ENCODE peak calls at places on chromosomes 7 and 10, in nine cellular contexts. One of them, this sample, is unnamed.
A peak's percentile ranks its signal among the peaks of the same experiment; 100 is the strongest.

GRCh38 chr10:12703813-12704212 is 297.7 kb downstream of the CCDC3 start:
- DNase-seq in spleen: no peak
- DNase-seq in esophagus muscularis mucosa: no peak
- DNase-seq in HepG2: no peak
- DNase-seq in GM23338: no peak
- DNase-seq in stomach: no peak
- DNase-seq in suprapubic skin: no peak
- DNase-seq in HCT116: no peak
- DNase-seq in K562: no peak
- DNase-seq in this sample: no peak

GRCh38 chr7:107856806-107857540 is 34.0 kb upstream of the DLD start:
- DNase-seq in stomach: no peak
- DNase-seq in K562: no peak
- DNase-seq in esophagus muscularis mucosa: no peak
- DNase-seq in spleen: no peak
- DNase-seq in GM23338: no peak
- DNase-seq in suprapubic skin: no peak
- DNase-seq in HepG2: peak; percentile 67
- DNase-seq in HCT116: no peak
- DNase-seq in this sample: peak; percentile 57

GRCh38 chr10:21943633-21944265 is 59.8 kb downstream of the DNAJC1 start:
- DNase-seq in spleen: no peak
- DNase-seq in stomach: no peak
- DNase-seq in suprapubic skin: no peak
- DNase-seq in HepG2: no peak
- DNase-seq in K562: no peak
- DNase-seq in GM23338: no peak
- DNase-seq in HCT116: no peak
- DNase-seq in esophagus muscularis mucosa: no peak
- DNase-seq in this sample: no peak

GRCh38 chr10:115355162-115355760 is 262.1 kb downstream of the ATRNL1 start:
- DNase-seq in stomach: no peak
- DNase-seq in K562: peak; percentile 10
- DNase-seq in HCT116: peak; percentile 81
- DNase-seq in spleen: no peak
- DNase-seq in GM23338: peak; percentile 92
- DNase-seq in HepG2: peak; percentile 63
- DNase-seq in esophagus muscularis mucosa: no peak
- DNase-seq in suprapubic skin: no peak
- DNase-seq in this sample: peak; percentile 8

GRCh38 chr7:37853468-37853867 is 5.1 kb downstream of the NME8 start:
- DNase-seq in GM23338: peak; percentile 18
- DNase-seq in K562: peak; percentile 31
- DNase-seq in spleen: no peak
- DNase-seq in stomach: no peak
- DNase-seq in suprapubic skin: no peak
- DNase-seq in HepG2: peak; percentile 12
- DNase-seq in esophagus muscularis mucosa: no peak
- DNase-seq in HCT116: peak; percentile 13
- DNase-seq in this sample: no peak

GRCh38 chr7:70614237-70614984 is 517.5 kb upstream of the GALNT17 start:
- DNase-seq in HCT116: no peak
- DNase-seq in stomach: peak; percentile 87
- DNase-seq in suprapubic skin: peak; percentile 71
- DNase-seq in HepG2: no peak
- DNase-seq in esophagus muscularis mucosa: no peak
- DNase-seq in spleen: peak; percentile 81
- DNase-seq in GM23338: peak; percentile 47
- DNase-seq in K562: no peak
- DNase-seq in this sample: peak; percentile 29

GRCh38 chr7:45255187-45255586 is 97.6 kb downstream of the RAMP3 start:
- DNase-seq in stomach: no peak
- DNase-seq in suprapubic skin: no peak
- DNase-seq in HCT116: no peak
- DNase-seq in K562: no peak
- DNase-seq in esophagus muscularis mucosa: peak; percentile 57
- DNase-seq in GM23338: no peak
- DNase-seq in spleen: no peak
- DNase-seq in HepG2: no peak
- DNase-seq in this sample: no peak

GRCh38 chr10:72037811-72038210 is 50.5 kb downstream of the SPOCK2 start:
- DNase-seq in esophagus muscularis mucosa: no peak
- DNase-seq in HepG2: no peak
- DNase-seq in suprapubic skin: no peak
- DNase-seq in K562: no peak
- DNase-seq in spleen: no peak
- DNase-seq in stomach: no peak
- DNase-seq in GM23338: peak; percentile 46
- DNase-seq in HCT116: no peak
- DNase-seq in this sample: no peak

GRCh38 chr10:63672491-63672890 is 151.3 kb downstream of the REEP3 start:
- DNase-seq in HCT116: no peak
- DNase-seq in GM23338: no peak
- DNase-seq in stomach: no peak
- DNase-seq in esophagus muscularis mucosa: no peak
- DNase-seq in spleen: no peak
- DNase-seq in HepG2: no peak
- DNase-seq in suprapubic skin: no peak
- DNase-seq in K562: no peak
- DNase-seq in this sample: no peak

GRCh38 chr7:57789130-57789529 is 339.2 kb downstream of the ZNF716 start:
- DNase-seq in stomach: no peak
- DNase-seq in spleen: no peak
- DNase-seq in K562: no peak
- DNase-seq in HCT116: no peak
- DNase-seq in GM23338: no peak
- DNase-seq in HepG2: no peak
- DNase-seq in suprapubic skin: no peak
- DNase-seq in esophagus muscularis mucosa: no peak
- DNase-seq in this sample: no peak

GRCh38 chr7:44073664-44074348 is 8.4 kb upstream of the PGAM2 start:
- DNase-seq in suprapubic skin: peak; percentile 89
- DNase-seq in HepG2: no peak
- DNase-seq in esophagus muscularis mucosa: no peak
- DNase-seq in K562: no peak
- DNase-seq in spleen: peak; percentile 98
- DNase-seq in stomach: peak; percentile 93
- DNase-seq in GM23338: peak; percentile 52
- DNase-seq in HCT116: no peak
- DNase-seq in this sample: peak; percentile 91

GRCh38 chr10:121069061-121069850 is 218.1 kb downstream of the WDR11 start:
- DNase-seq in spleen: no peak
- DNase-seq in HepG2: no peak
- DNase-seq in GM23338: no peak
- DNase-seq in K562: no peak
- DNase-seq in stomach: no peak
- DNase-seq in esophagus muscularis mucosa: no peak
- DNase-seq in suprapubic skin: no peak
- DNase-seq in HCT116: peak; percentile 32
- DNase-seq in this sample: no peak

GRCh38 chr7:36644625-36645422 is 79.5 kb downstream of the AOAH start:
- DNase-seq in suprapubic skin: no peak
- DNase-seq in GM23338: no peak
- DNase-seq in K562: no peak
- DNase-seq in esophagus muscularis mucosa: no peak
- DNase-seq in spleen: no peak
- DNase-seq in HCT116: no peak
- DNase-seq in HepG2: no peak
- DNase-seq in stomach: no peak
- DNase-seq in this sample: no peak

GRCh38 chr7:1403844-1404404 is 55.3 kb downstream of the MICALL2 start:
- DNase-seq in esophagus muscularis mucosa: no peak
- DNase-seq in HepG2: no peak
- DNase-seq in stomach: no peak
- DNase-seq in HCT116: no peak
- DNase-seq in GM23338: peak; percentile 73
- DNase-seq in K562: no peak
- DNase-seq in suprapubic skin: no peak
- DNase-seq in spleen: no peak
- DNase-seq in this sample: no peak

GRCh38 chr10:4067552-4068254 is 282.7 kb upstream of the KLF6 start:
- DNase-seq in suprapubic skin: no peak
- DNase-seq in HepG2: no peak
- DNase-seq in K562: no peak
- DNase-seq in stomach: peak; percentile 36
- DNase-seq in spleen: no peak
- DNase-seq in GM23338: no peak
- DNase-seq in HCT116: no peak
- DNase-seq in esophagus muscularis mucosa: no peak
- DNase-seq in this sample: peak; percentile 75

GRCh38 chr7:47786557-47787248 is 161.6 kb downstream of the PKD1L1 start:
- DNase-seq in esophagus muscularis mucosa: peak; percentile 90
- DNase-seq in stomach: no peak
- DNase-seq in K562: no peak
- DNase-seq in GM23338: peak; percentile 34
- DNase-seq in suprapubic skin: peak; percentile 75
- DNase-seq in HCT116: peak; percentile 91
- DNase-seq in HepG2: peak; percentile 97
- DNase-seq in spleen: no peak
- DNase-seq in this sample: peak; percentile 28

GRCh38 chr10:66654861-66655260 is 271.0 kb upstream of the LRRTM3 start:
- DNase-seq in suprapubic skin: no peak
- DNase-seq in stomach: no peak
- DNase-seq in spleen: no peak
- DNase-seq in HCT116: no peak
- DNase-seq in GM23338: no peak
- DNase-seq in esophagus muscularis mucosa: no peak
- DNase-seq in K562: no peak
- DNase-seq in HepG2: no peak
- DNase-seq in this sample: no peak

GRCh38 chr10:29915116-29915785 is 144.1 kb downstream of the JCAD start:
- DNase-seq in K562: no peak
- DNase-seq in HepG2: no peak
- DNase-seq in suprapubic skin: no peak
- DNase-seq in esophagus muscularis mucosa: peak; percentile 64
- DNase-seq in HCT116: no peak
- DNase-seq in spleen: no peak
- DNase-seq in GM23338: no peak
- DNase-seq in stomach: no peak
- DNase-seq in this sample: no peak

GRCh38 chr10:103678104-103678526 is 177.3 kb downstream of the SH3PXD2A start:
- DNase-seq in K562: no peak
- DNase-seq in HepG2: no peak
- DNase-seq in esophagus muscularis mucosa: no peak
- DNase-seq in stomach: peak; percentile 71
- DNase-seq in HCT116: no peak
- DNase-seq in suprapubic skin: peak; percentile 93
- DNase-seq in GM23338: no peak
- DNase-seq in spleen: peak; percentile 92
- DNase-seq in this sample: peak; percentile 87
- TF ChIP-seq POLR2AphosphoS5 in K562: no peak
- TF ChIP-seq POLR2AphosphoS5 in HepG2: no peak
- TF ChIP-seq POLR2AphosphoS5 in esophagus muscularis mucosa: peak; percentile 71
- TF ChIP-seq POLR2AphosphoS5 in stomach: peak; percentile 63
- TF ChIP-seq POLR2AphosphoS5 in HCT116: no peak
- TF ChIP-seq POLR2AphosphoS5 in suprapubic skin: peak; percentile 26
- TF ChIP-seq POLR2AphosphoS5 in GM23338: no peak
- TF ChIP-seq POLR2AphosphoS5 in spleen: peak; percentile 84
- TF ChIP-seq POLR2AphosphoS5 in this sample: peak; percentile 82

DNA sequence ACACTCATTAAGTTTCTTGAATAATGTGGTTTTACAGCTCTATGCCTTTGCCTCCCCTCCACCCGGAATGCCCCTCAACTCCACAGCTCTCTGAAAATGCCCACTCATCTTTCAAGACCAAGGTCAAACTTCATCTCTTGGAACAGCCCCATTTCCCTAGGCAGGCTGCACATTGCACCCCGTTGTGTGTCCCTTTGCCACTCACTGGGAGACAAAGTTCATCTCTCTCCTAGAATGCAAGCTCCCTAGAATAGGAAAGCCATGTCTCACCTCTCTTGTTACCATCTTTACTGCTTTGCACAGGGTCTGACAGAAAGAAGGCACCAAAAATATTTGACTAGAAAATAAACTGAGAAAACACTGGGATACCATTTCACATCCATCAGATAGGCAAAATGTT is 33.3 kb downstream of the UBE2H start:
- DNase-seq in GM23338: no peak
- DNase-seq in HepG2: peak; percentile 8
- DNase-seq in stomach: no peak
- DNase-seq in HCT116: no peak
- DNase-seq in spleen: no peak
- DNase-seq in K562: no peak
- DNase-seq in esophagus muscularis mucosa: no peak
- DNase-seq in suprapubic skin: no peak
- DNase-seq in this sample: no peak
- H3K4me1 ChIP-seq in GM23338: peaks cover 14% of the 10 kb centered on the region
- H3K4me1 ChIP-seq in HepG2: peaks cover 27% of the 10 kb centered on the region
- H3K4me1 ChIP-seq in stomach: peaks cover 34% of the 10 kb centered on the region
- H3K4me1 ChIP-seq in HCT116: peaks cover 35% of the 10 kb centered on the region
- H3K4me1 ChIP-seq in spleen: peaks cover 12% of the 10 kb centered on the region
- H3K4me1 ChIP-seq in K562: peaks cover 8% of the 10 kb centered on the region
- H3K4me1 ChIP-seq in esophagus muscularis mucosa: peaks cover 78% of the 10 kb centered on the region
- H3K4me1 ChIP-seq in suprapubic skin: peaks cover 35% of the 10 kb centered on the region
- H3K4me1 ChIP-seq in this sample: peaks cover 22% of the 10 kb centered on the region

GRCh38 chr10:70887804-70888800 is at the start of gene PCBD1:
- DNase-seq in GM23338: peak; percentile 78
- DNase-seq in suprapubic skin: peak; percentile 85
- DNase-seq in esophagus muscularis mucosa: no peak
- DNase-seq in spleen: peak; percentile 94
- DNase-seq in HCT116: peak; percentile 54
- DNase-seq in K562: peak; percentile 93
- DNase-seq in stomach: peak; percentile 86
- DNase-seq in HepG2: peak; percentile 74
- DNase-seq in this sample: peak; percentile 86
- H3K27ac ChIP-seq in GM23338: peak within 1 kb of the TSS; percentile 30
- H3K27ac ChIP-seq in suprapubic skin: peak within 1 kb of the TSS; percentile 86
- H3K27ac ChIP-seq in esophagus muscularis mucosa: peak within 1 kb of the TSS; percentile 95
- H3K27ac ChIP-seq in spleen: peak within 1 kb of the TSS; percentile 85
- H3K27ac ChIP-seq in HCT116: peak within 1 kb of the TSS; percentile 96
- H3K27ac ChIP-seq in K562: peak within 1 kb of the TSS; percentile 58
- H3K27ac ChIP-seq in stomach: peak within 1 kb of the TSS; percentile 94
- H3K27ac ChIP-seq in HepG2: peak within 1 kb of the TSS; percentile 91
- H3K27ac ChIP-seq in this sample: peak within 1 kb of the TSS; percentile 96

GRCh38 chr10:85604136-85604725 is 762.4 kb downstream of the GRID1 start:
- DNase-seq in HCT116: no peak
- DNase-seq in esophagus muscularis mucosa: peak; percentile 79
- DNase-seq in spleen: no peak
- DNase-seq in HepG2: no peak
- DNase-seq in stomach: no peak
- DNase-seq in K562: no peak
- DNase-seq in GM23338: no peak
- DNase-seq in suprapubic skin: no peak
- DNase-seq in this sample: no peak

GRCh38 chr10:85604884-85605283 is 761.7 kb downstream of the GRID1 start:
- DNase-seq in spleen: no peak
- DNase-seq in stomach: no peak
- DNase-seq in K562: no peak
- DNase-seq in GM23338: no peak
- DNase-seq in esophagus muscularis mucosa: peak; percentile 68
- DNase-seq in suprapubic skin: no peak
- DNase-seq in HepG2: no peak
- DNase-seq in HCT116: no peak
- DNase-seq in this sample: no peak

GRCh38 chr10:85602306-85602705 is 764.3 kb downstream of the GRID1 start:
- DNase-seq in GM23338: no peak
- DNase-seq in stomach: no peak
- DNase-seq in K562: no peak
- DNase-seq in spleen: no peak
- DNase-seq in esophagus muscularis mucosa: peak; percentile 68
- DNase-seq in suprapubic skin: no peak
- DNase-seq in HCT116: no peak
- DNase-seq in HepG2: no peak
- DNase-seq in this sample: no peak

GRCh38 chr10:85602713-85603112 is 763.9 kb downstream of the GRID1 start:
- DNase-seq in suprapubic skin: no peak
- DNase-seq in HCT116: no peak
- DNase-seq in spleen: no peak
- DNase-seq in esophagus muscularis mucosa: peak; percentile 53
- DNase-seq in K562: no peak
- DNase-seq in GM23338: no peak
- DNase-seq in stomach: no peak
- DNase-seq in HepG2: no peak
- DNase-seq in this sample: no peak

GRCh38 chr10:85603167-85603940 is 763.2 kb downstream of the GRID1 start:
- DNase-seq in esophagus muscularis mucosa: peak; percentile 68
- DNase-seq in HCT116: no peak
- DNase-seq in stomach: no peak
- DNase-seq in K562: no peak
- DNase-seq in spleen: no peak
- DNase-seq in suprapubic skin: no peak
- DNase-seq in HepG2: no peak
- DNase-seq in GM23338: no peak
- DNase-seq in this sample: no peak
- TF ChIP-seq POLR2AphosphoS5 in esophagus muscularis mucosa: no peak
- TF ChIP-seq POLR2AphosphoS5 in HCT116: no peak
- TF ChIP-seq POLR2AphosphoS5 in stomach: no peak
- TF ChIP-seq POLR2AphosphoS5 in K562: no peak
- TF ChIP-seq POLR2AphosphoS5 in spleen: no peak
- TF ChIP-seq POLR2AphosphoS5 in suprapubic skin: no peak
- TF ChIP-seq POLR2AphosphoS5 in HepG2: no peak
- TF ChIP-seq POLR2AphosphoS5 in GM23338: no peak
- TF ChIP-seq POLR2AphosphoS5 in this sample: no peak